ENCODE peak calls at places on chromosomes 2 and 18, in nine cellular contexts. K is right lobe of liver; N is tibial nerve; J is aorta; T is GM23248; F is CD8-positive, alpha-beta T cell; C is pancreas; H is fibroblast of lung; A is OCI-LY7. Y is an unnamed sample.

GRCh38 chr18:37393221-37393828 is 172.3 kb downstream of the CELF4 start:
- DNase-seq in J (no peak), T (no peak), C (peak; percentile 41), N (no peak), F (no peak), H (no peak), A (no peak), K (no peak), Y (no peak)

GRCh38 chr2:120647487-120647886 is 88.2 kb upstream of the GLI2 start:
- DNase-seq in F (no peak), T (peak; percentile 64), A (no peak), J (no peak), K (no peak), C (no peak), H (peak; percentile 63), N (no peak), Y (no peak)

GRCh38 chr2:23767871-23768611 is 158.9 kb downstream of the ATAD2B start:
- DNase-seq in K (no peak), T (no peak), A (no peak), N (no peak), J (no peak), C (no peak), F (no peak), H (peak; percentile 44), Y (no peak)

GRCh38 chr2:36976065-36976464 is 9.7 kb upstream of the STRN start:
- DNase-seq in H (no peak), J (no peak), A (no peak), K (no peak), F (no peak), N (no peak), T (no peak), C (no peak), Y (no peak)

GRCh38 chr18:57353940-57354461 is 1.6 kb downstream of the ST8SIA3 start:
- DNase-seq in F (no peak), J (peak; percentile 81), N (no peak), T (peak; percentile 64), H (peak; percentile 35), K (peak; percentile 70), C (peak; percentile 83), A (no peak), Y (peak; percentile 17)

GRCh38 chr2:232876978-232877441 is 6.9 kb downstream of the SNORC start:
- DNase-seq in A (no peak), N (peak; percentile 11), T (no peak), K (peak; percentile 59), J (peak; percentile 73), H (no peak), C (no peak), F (no peak), Y (no peak)

GRCh38 chr2:70529663-70530062 is 24.0 kb downstream of the TGFA start:
- DNase-seq in H (no peak), J (no peak), A (no peak), T (no peak), C (no peak), F (no peak), N (no peak), K (no peak), Y (no peak)

GRCh38 chr2:173231042-173231441 is 123.6 kb upstream of the CDCA7 start:
- DNase-seq in C (peak; percentile 64), H (no peak), F (no peak), K (peak; percentile 77), J (no peak), T (no peak), A (no peak), N (no peak), Y (no peak)

GRCh38 chr2:58336416-58336815 is 95.3 kb upstream of the FANCL start:
- DNase-seq in J (no peak), H (no peak), K (no peak), A (no peak), C (no peak), N (no peak), F (no peak), T (no peak), Y (no peak)

GRCh38 chr2:169225906-169226305 is 136.4 kb downstream of the LRP2 start:
- DNase-seq in H (no peak), J (no peak), F (no peak), A (no peak), N (no peak), K (no peak), T (no peak), C (no peak), Y (no peak)

GRCh38 chr2:5690718-5691658 is 1.2 kb upstream of the SOX11 start:
- DNase-seq in J (no peak), F (no peak), T (peak; percentile 1), H (peak; percentile 63), A (no peak), N (no peak), C (no peak), K (no peak), Y (no peak)

GRCh38 chr2:168889635-168890005 is 610 bp downstream of the SPC25 start:
- DNase-seq in N (no peak), K (no peak), C (no peak), J (no peak), H (no peak), A (peak; percentile 24), T (no peak), F (no peak), Y (peak; percentile 5)

GRCh38 chr2:64295326-64296149 is 151.3 kb upstream of the PELI1 start:
- DNase-seq in F (no peak), C (no peak), J (no peak), A (no peak), H (no peak), T (no peak), N (no peak), K (no peak), Y (no peak)

GRCh38 chr2:44789446-44789845 is 152.1 kb upstream of the SIX3 start:
- DNase-seq in H (no peak), K (no peak), N (no peak), F (no peak), J (no peak), A (no peak), C (no peak), T (no peak), Y (no peak)

GRCh38 chr2:182616471-182617393 is 99.3 kb upstream of the DNAJC10 start:
- DNase-seq in A (no peak), T (peak; percentile 92), K (no peak), J (no peak), F (no peak), H (peak; percentile 12), N (no peak), C (no peak), Y (peak; percentile 65)

GRCh38 chr2:226074391-226074790 is 674.9 kb downstream of the NYAP2 start:
- DNase-seq in T (no peak), A (no peak), K (no peak), C (no peak), J (no peak), H (no peak), F (no peak), N (no peak), Y (no peak)

GRCh38 chr2:201996681-201997254 is 36.9 kb upstream of the FZD7 start:
- DNase-seq in T (no peak), C (no peak), H (no peak), A (no peak), F (no peak), K (no peak), N (no peak), J (no peak), Y (no peak)
- H3K4me3 ChIP-seq in T (no peak overlapping the region), C (no peak overlapping the region), H (no peak overlapping the region), A (no peak overlapping the region), F (no peak overlapping the region), K (no peak overlapping the region), N (no peak overlapping the region), J (no peak overlapping the region), Y (no peak overlapping the region)

GRCh38 chr18:8770655-8771054 is 65.3 kb downstream of the MTCL1 start:
- DNase-seq in A (no peak), H (no peak), T (no peak), C (no peak), F (no peak), N (no peak), K (no peak), J (no peak), Y (no peak)

GRCh38 chr18:8767356-8767755 is 62.0 kb downstream of the MTCL1 start:
- DNase-seq in C (no peak), F (no peak), K (no peak), J (no peak), N (no peak), A (no peak), T (no peak), H (no peak), Y (no peak)

GRCh38 chr18:8771930-8772329 is 66.6 kb downstream of the MTCL1 start:
- DNase-seq in F (no peak), K (no peak), H (peak; percentile 17), C (peak; percentile 78), J (no peak), N (no peak), A (no peak), T (peak; percentile 56), Y (no peak)

GRCh38 chr18:8766576-8767253 is 61.4 kb downstream of the MTCL1 start:
- DNase-seq in F (no peak), H (no peak), K (no peak), T (no peak), J (no peak), A (no peak), N (no peak), C (no peak), Y (no peak)

DNA sequence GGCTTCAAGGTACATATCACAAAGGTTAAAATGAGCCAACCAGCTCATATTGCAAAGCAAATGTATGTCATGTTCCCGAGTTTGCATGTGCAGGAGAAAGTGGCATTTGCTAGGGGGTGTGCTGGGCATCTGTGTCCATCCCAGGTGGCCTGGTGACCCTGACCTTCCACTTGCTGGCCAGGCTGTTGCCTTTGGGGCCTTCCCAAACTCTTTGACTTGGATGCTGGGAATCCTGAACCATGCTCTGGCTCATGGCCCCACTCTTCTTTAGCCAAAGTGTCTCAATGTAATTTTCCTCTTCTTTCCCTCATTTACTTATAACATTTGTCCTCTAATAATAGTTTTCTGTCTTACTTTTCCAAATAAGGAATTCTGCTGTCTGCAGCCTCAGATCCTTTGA is 64.2 kb downstream of the MTCL1 start:
- DNase-seq in J (no peak), T (no peak), K (no peak), C (no peak), H (no peak), A (no peak), N (no peak), F (no peak), Y (no peak)
- H3K4me1 ChIP-seq in J (no peaks in the 10 kb centered on the region), T (peaks cover 21% of the 10 kb centered on the region), K (no peaks in the 10 kb centered on the region), C (no peaks in the 10 kb centered on the region), H (no peaks in the 10 kb centered on the region), A (no peaks in the 10 kb centered on the region), N (no peaks in the 10 kb centered on the region), F (no peaks in the 10 kb centered on the region), Y (no peaks in the 10 kb centered on the region)

DNA sequence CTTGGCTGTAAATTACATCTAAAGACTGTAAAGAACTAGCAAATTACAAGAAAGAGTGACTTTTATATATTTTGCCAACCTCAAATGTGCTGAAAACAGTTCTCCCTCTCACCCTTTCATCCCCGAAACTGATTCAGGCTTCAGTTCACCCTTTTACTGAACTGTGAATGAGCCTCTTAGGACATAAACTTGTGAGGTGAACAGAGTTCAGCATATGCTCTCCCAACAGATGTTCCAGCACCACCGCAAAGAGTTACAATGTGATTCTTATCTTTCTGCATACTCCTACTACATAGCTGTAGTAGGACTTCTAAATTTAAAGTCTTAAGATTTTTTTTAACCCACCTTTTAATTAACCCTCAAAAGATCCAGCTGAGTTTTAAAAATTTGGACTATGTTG is 1.2 kb upstream of the ZCCHC2 start:
- DNase-seq in T (no peak), C (no peak), F (no peak), K (no peak), J (no peak), N (no peak), H (peak; percentile 32), A (no peak), Y (no peak)
- H3K4me3 ChIP-seq in T (peak overlapping the region; percentile 78), C (peak overlapping the region; percentile 90), F (no peak overlapping the region), K (peak overlapping the region; percentile 91), J (no peak overlapping the region), N (peak overlapping the region; percentile 93), H (peak overlapping the region; percentile 64), A (peak overlapping the region; percentile 77), Y (no peak overlapping the region)

GRCh38 chr18:7600036-7600435 is 32.9 kb downstream of the PTPRM start:
- DNase-seq in F (no peak), T (no peak), N (no peak), H (no peak), K (no peak), A (no peak), C (no peak), J (no peak), Y (no peak)
- H3K4me1 ChIP-seq in F (no peaks in the 10 kb centered on the region), T (peaks cover 16% of the 10 kb centered on the region), N (no peaks in the 10 kb centered on the region), H (no peaks in the 10 kb centered on the region), K (no peaks in the 10 kb centered on the region), A (no peaks in the 10 kb centered on the region), C (peaks cover 5% of the 10 kb centered on the region), J (no peaks in the 10 kb centered on the region), Y (peaks cover 5% of the 10 kb centered on the region)